ENCODE peak calls at places on chromosomes 1 and 21, in ten cellular contexts. I, K, E, F, T, C, X, U, G and P are unnamed samples.

GRCh38 chr1:26496881-26497280 is 24.6 kb downstream of the HMGN2 start:
- DNase-seq in T (no peak), K (no peak), X (no peak), I (no peak), E (no peak), U (no peak), F (peak), G (no peak), C (no peak), P (no peak)

GRCh38 chr1:161994153-161994814 is 29.4 kb downstream of the OLFML2B start:
- DNase-seq in I (no peak), U (no peak), X (no peak), G (no peak), C (peak), K (no peak), T (peak), F (no peak), E (no peak), P (peak)

GRCh38 chr1:212749924-212750535 is 41.5 kb downstream of the NSL1 start:
- DNase-seq in C (peak), F (no peak), T (no peak), X (no peak), K (no peak), E (no peak), G (peak), I (peak), U (no peak), P (peak)

GRCh38 chr21:25457411-25457810 is 149.9 kb downstream of the MRPL39 start:
- DNase-seq in T (no peak), K (no peak), C (peak), X (no peak), U (no peak), F (no peak), E (no peak), G (peak), I (no peak), P (peak)

GRCh38 chr21:15293251-15293650 is 228.5 kb upstream of the NRIP1 start:
- DNase-seq in G (peak), K (no peak), I (no peak), U (no peak), T (no peak), X (no peak), C (peak), E (no peak), F (no peak), P (peak)

GRCh38 chr1:187949567-187949966 is 1120.8 kb downstream of the PLA2G4A start:
- DNase-seq in T (no peak), F (no peak), K (no peak), C (no peak), U (no peak), E (no peak), I (no peak), X (no peak), G (no peak), P (no peak)

GRCh38 chr1:192810253-192810880 is 1.5 kb downstream of the RGS2 start:
- DNase-seq in G (no peak), T (no peak), I (peak), E (no peak), F (no peak), K (no peak), U (peak), C (no peak), X (no peak), P (no peak)

GRCh38 chr1:156848461-156849150 is 10.3 kb downstream of the INSRR start:
- DNase-seq in X (no peak), G (no peak), K (no peak), U (peak), T (no peak), C (peak), E (no peak), I (peak), F (no peak), P (no peak)

GRCh38 chr1:178885869-178886268 is 15.0 kb upstream of the ANGPTL1 start:
- DNase-seq in K (no peak), C (no peak), F (no peak), T (no peak), I (no peak), X (no peak), U (no peak), E (no peak), G (no peak), P (no peak)

GRCh38 chr1:88327391-88328267 is 356.4 kb upstream of the PKN2 start:
- DNase-seq in K (no peak), U (no peak), X (no peak), C (peak), I (no peak), F (peak), G (peak), E (no peak), T (peak), P (peak)

GRCh38 chr21:30838536-30838935 is 9.0 kb upstream of the KRTAP7-1 start:
- DNase-seq in X (no peak), T (no peak), E (no peak), I (no peak), U (no peak), F (no peak), G (no peak), C (no peak), K (no peak), P (no peak)

GRCh38 chr21:30842990-30843389 is 13.4 kb upstream of the KRTAP7-1 start:
- DNase-seq in K (no peak), U (no peak), T (no peak), F (no peak), E (no peak), C (no peak), X (no peak), G (no peak), I (no peak), P (no peak)

GRCh38 chr21:30839304-30839703 is 9.7 kb upstream of the KRTAP7-1 start:
- DNase-seq in C (no peak), E (no peak), T (no peak), K (no peak), G (peak), F (no peak), X (peak), I (peak), U (no peak), P (no peak)
- TF ChIP-seq CTCF in C (peak), E (no peak), T (no peak), K (no peak), G (peak), F (no peak), X (peak), I (peak), U (no peak), P (no peak)

DNA sequence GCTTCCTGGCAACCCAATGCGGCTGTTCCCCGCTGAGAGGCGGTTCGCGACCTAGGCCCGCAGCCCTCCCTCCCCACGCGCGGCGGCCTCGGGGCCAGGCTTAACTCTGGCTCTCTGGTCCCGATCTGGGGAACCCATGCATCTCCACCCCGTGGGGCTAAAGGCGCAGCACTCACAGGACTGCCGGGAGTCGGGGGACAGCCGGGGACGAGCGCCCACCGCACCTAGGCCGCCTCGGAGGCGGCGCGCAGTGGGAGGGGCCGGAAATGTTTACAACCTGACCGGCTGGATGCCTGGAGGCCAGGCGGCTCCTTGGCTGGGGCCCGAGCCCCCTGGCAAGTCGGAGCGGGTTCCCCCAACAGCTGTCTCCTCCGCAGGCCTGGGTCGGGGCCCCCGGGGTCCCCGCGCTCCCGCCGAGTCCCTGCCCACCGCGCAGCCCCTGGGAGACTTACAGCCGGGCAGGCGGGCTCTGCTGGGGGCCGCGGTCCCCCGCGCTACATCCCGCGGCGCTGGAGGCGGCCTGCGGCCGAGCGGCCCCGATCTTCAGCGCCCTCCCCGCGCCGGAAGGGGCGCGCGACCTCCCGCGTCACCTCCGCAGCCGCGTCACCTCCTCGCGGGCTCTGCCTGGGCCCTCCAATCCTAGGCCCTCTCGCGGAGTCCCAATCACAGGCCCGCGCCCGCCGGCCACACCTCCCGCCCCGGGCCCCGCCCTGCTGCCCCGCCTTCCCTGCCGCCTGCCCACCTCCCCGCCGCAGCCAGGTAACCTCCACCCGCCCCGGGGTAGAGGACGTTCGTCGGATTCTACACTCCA is at the start of gene ADIPOR1:
- DNase-seq in T (peak), K (peak), E (peak), I (peak), X (peak), F (peak), U (peak), C (peak), G (peak), P (peak)
- TF ChIP-seq CTCF in T (no peak), K (peak), E (no peak), I (peak), X (peak), F (peak), U (no peak), C (no peak), G (no peak), P (no peak)

GRCh38 chr1:20223106-20223505 is 36.8 kb upstream of the PLA2G2C start:
- DNase-seq in E (no peak), G (no peak), T (no peak), C (no peak), K (no peak), I (no peak), U (no peak), X (no peak), F (no peak), P (no peak)

GRCh38 chr1:20223659-20224058 is 37.3 kb upstream of the PLA2G2C start:
- DNase-seq in K (no peak), E (no peak), T (no peak), F (no peak), G (no peak), C (no peak), I (no peak), U (no peak), X (no peak), P (no peak)

GRCh38 chr1:20228314-20228713 is 42.0 kb upstream of the PLA2G2C start:
- DNase-seq in U (no peak), K (no peak), C (no peak), T (no peak), E (no peak), I (no peak), G (no peak), X (no peak), F (no peak), P (no peak)

GRCh38 chr1:20229191-20229590 is 42.9 kb upstream of the PLA2G2C start:
- DNase-seq in K (no peak), G (no peak), X (no peak), U (no peak), F (no peak), C (no peak), T (no peak), E (no peak), I (no peak), P (no peak)

DNA sequence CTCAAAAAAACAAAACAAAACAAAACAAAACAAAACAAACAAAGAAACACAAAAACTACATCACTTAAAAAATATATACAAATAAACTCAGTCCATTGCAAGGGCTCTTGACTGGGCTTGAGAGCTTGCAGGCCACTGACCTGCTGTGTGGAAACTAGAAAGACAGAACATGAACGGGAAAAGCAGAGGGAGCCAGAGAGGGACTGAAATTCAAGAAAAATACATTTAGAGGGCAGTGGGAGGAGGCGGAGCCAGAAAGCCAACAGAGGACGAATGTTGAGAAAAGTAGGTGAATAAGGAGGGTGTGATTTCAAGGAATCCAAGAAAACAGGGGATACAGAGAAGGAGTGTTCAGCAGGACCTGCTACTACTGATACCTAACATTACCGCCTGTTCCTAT is 41.4 kb upstream of the PLA2G2C start:
- DNase-seq in U (no peak), E (no peak), K (no peak), T (no peak), X (no peak), G (no peak), I (no peak), F (no peak), C (no peak), P (no peak)
- TF ChIP-seq CTCF in U (no peak), E (no peak), K (no peak), T (no peak), X (no peak), G (no peak), I (no peak), F (no peak), C (no peak), P (no peak)

GRCh38 chr1:223347583-223347982 is 16.4 kb downstream of the SUSD4 start:
- DNase-seq in K (no peak), E (no peak), X (no peak), G (no peak), F (no peak), U (no peak), I (no peak), C (no peak), T (no peak), P (no peak)
- TF ChIP-seq CTCF in K (no peak), E (no peak), X (no peak), G (no peak), F (no peak), U (no peak), I (no peak), C (no peak), T (no peak), P (no peak)

GRCh38 chr1:227805606-227806197 is 9.8 kb upstream of the PRSS38 start:
- DNase-seq in K (no peak), E (no peak), C (peak), X (no peak), I (no peak), G (peak), F (no peak), U (no peak), T (peak), P (peak)
- TF ChIP-seq CTCF in K (no peak), E (no peak), C (no peak), X (no peak), I (no peak), G (peak), F (no peak), U (no peak), T (no peak), P (no peak)